ENCODE peak calls at places on chromosomes 4 and X, in four cellular contexts. One of them, this sample, is unnamed.

GRCh38 chr4:184845367-184846011 is 19.7 kb upstream of the ACSL1 start:
- DNase-seq in neural crest cell: no peak
- DNase-seq in CD8-positive, alpha-beta T cell: no peak
- DNase-seq in fibroblast of lung: peak
- DNase-seq in this sample: no peak

GRCh38 chrX:106302304-106302703 is 134.2 kb downstream of the PWWP3B start:
- DNase-seq in fibroblast of lung: no peak
- DNase-seq in CD8-positive, alpha-beta T cell: no peak
- DNase-seq in neural crest cell: no peak
- DNase-seq in this sample: no peak

GRCh38 chr4:124685851-124686250 is 26.7 kb downstream of the ANKRD50 start:
- DNase-seq in neural crest cell: no peak
- DNase-seq in CD8-positive, alpha-beta T cell: no peak
- DNase-seq in fibroblast of lung: no peak
- DNase-seq in this sample: no peak

GRCh38 chr4:7591409-7592063 is 156.8 kb upstream of the PSAPL1 start:
- DNase-seq in neural crest cell: no peak
- DNase-seq in fibroblast of lung: no peak
- DNase-seq in CD8-positive, alpha-beta T cell: no peak
- DNase-seq in this sample: no peak

GRCh38 chrX:37753384-37753783 is 26.5 kb upstream of the CYBB start:
- DNase-seq in neural crest cell: no peak
- DNase-seq in CD8-positive, alpha-beta T cell: no peak
- DNase-seq in fibroblast of lung: no peak
- DNase-seq in this sample: no peak

GRCh38 chr4:159069922-159070321 is 33.0 kb upstream of the RAPGEF2 start:
- DNase-seq in fibroblast of lung: peak
- DNase-seq in neural crest cell: no peak
- DNase-seq in CD8-positive, alpha-beta T cell: no peak
- DNase-seq in this sample: no peak

GRCh38 chr4:173821031-173821430 is 291.0 kb upstream of the HAND2 start:
- DNase-seq in fibroblast of lung: peak
- DNase-seq in CD8-positive, alpha-beta T cell: no peak
- DNase-seq in neural crest cell: no peak
- DNase-seq in this sample: no peak

GRCh38 chrX:107442914-107443527 is 6.4 kb upstream of the FRMPD3 start:
- DNase-seq in fibroblast of lung: no peak
- DNase-seq in neural crest cell: no peak
- DNase-seq in CD8-positive, alpha-beta T cell: no peak
- DNase-seq in this sample: no peak

GRCh38 chr4:146190393-146190910 is 14.9 kb downstream of the LSM6 start:
- DNase-seq in fibroblast of lung: no peak
- DNase-seq in CD8-positive, alpha-beta T cell: no peak
- DNase-seq in neural crest cell: no peak
- DNase-seq in this sample: no peak

GRCh38 chr4:7434141-7434765 is 477 bp downstream of the PSAPL1 start:
- DNase-seq in CD8-positive, alpha-beta T cell: no peak
- DNase-seq in neural crest cell: no peak
- DNase-seq in fibroblast of lung: no peak
- DNase-seq in this sample: no peak

GRCh38 chr4:102585329-102585728 is 84.2 kb downstream of the NFKB1 start:
- DNase-seq in CD8-positive, alpha-beta T cell: no peak
- DNase-seq in fibroblast of lung: no peak
- DNase-seq in neural crest cell: no peak
- DNase-seq in this sample: no peak

GRCh38 chr4:126748736-126749135 is 884.0 kb upstream of the INTU start:
- DNase-seq in neural crest cell: no peak
- DNase-seq in CD8-positive, alpha-beta T cell: no peak
- DNase-seq in fibroblast of lung: peak
- DNase-seq in this sample: no peak

GRCh38 chr4:124306352-124306751 is 406.2 kb downstream of the ANKRD50 start:
- DNase-seq in fibroblast of lung: no peak
- DNase-seq in neural crest cell: no peak
- DNase-seq in CD8-positive, alpha-beta T cell: no peak
- DNase-seq in this sample: no peak

GRCh38 chr4:78002260-78002659 is 54.9 kb upstream of the FRAS1 start:
- DNase-seq in fibroblast of lung: no peak
- DNase-seq in CD8-positive, alpha-beta T cell: no peak
- DNase-seq in neural crest cell: no peak
- DNase-seq in this sample: no peak

GRCh38 chrX:155326610-155327009 is 7.8 kb downstream of the CLIC2 start:
- DNase-seq in neural crest cell: no peak
- DNase-seq in fibroblast of lung: no peak
- DNase-seq in CD8-positive, alpha-beta T cell: no peak
- DNase-seq in this sample: no peak

GRCh38 chrX:7706032-7706431 is 136.9 kb upstream of the VCX start:
- DNase-seq in CD8-positive, alpha-beta T cell: no peak
- DNase-seq in fibroblast of lung: peak
- DNase-seq in neural crest cell: no peak
- DNase-seq in this sample: no peak
- TF ChIP-seq CTCF in CD8-positive, alpha-beta T cell: no peak
- TF ChIP-seq CTCF in fibroblast of lung: no peak
- TF ChIP-seq CTCF in neural crest cell: peak
- TF ChIP-seq CTCF in this sample: no peak

DNA sequence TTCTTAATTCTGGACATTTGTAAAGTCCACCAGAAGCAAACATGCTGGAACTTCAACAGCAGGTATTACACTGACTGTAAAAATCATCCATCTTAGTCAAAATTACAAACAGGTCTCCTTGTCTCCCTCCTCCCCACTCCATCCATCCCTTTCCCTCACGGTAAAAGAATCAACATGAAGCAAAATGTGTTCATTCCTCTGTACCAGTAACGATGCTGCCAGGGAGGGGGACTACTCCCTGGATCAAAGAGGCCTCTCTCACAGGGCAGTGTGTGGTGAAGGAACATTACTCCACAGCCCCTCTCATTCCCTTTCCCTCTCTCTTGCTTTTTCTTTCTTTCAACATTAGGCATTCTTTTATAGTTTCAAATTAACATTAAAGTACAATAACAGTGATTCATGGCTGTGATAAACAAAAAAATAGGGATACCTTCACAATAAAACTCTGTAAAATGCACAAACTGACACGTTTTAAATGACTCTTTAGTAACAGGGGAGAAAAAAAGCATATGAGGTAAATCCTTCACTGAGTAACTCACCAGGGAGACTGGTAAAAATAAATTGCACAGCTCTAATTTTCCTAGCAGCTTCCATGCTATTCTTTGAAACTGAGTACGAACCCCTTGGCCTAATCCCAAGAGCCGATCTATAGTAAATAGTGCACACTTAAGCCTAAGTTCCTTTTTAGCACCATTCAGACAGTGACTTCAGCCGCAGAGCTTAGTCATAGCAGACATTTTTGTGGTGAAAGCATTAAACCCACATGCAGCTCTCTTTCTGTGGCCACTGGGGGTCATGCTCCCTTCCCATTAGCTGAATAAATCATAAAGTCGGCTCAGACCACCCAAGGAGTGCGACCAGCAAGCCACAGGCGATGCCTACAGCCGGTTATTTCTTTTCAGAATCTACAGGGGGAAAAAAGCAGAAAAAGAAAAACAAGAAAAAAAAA is 215.6 kb upstream of the GYPA start:
- DNase-seq in CD8-positive, alpha-beta T cell: no peak
- DNase-seq in neural crest cell: peak
- DNase-seq in fibroblast of lung: peak
- DNase-seq in this sample: no peak
- TF ChIP-seq CTCF in CD8-positive, alpha-beta T cell: no peak
- TF ChIP-seq CTCF in neural crest cell: peak
- TF ChIP-seq CTCF in fibroblast of lung: no peak
- TF ChIP-seq CTCF in this sample: no peak

GRCh38 chrX:139936259-139936658 is 3.4 kb upstream of the ATP11C start:
- DNase-seq in CD8-positive, alpha-beta T cell: no peak
- DNase-seq in fibroblast of lung: no peak
- DNase-seq in neural crest cell: no peak
- DNase-seq in this sample: no peak
- TF ChIP-seq CTCF in CD8-positive, alpha-beta T cell: no peak
- TF ChIP-seq CTCF in fibroblast of lung: no peak
- TF ChIP-seq CTCF in neural crest cell: no peak
- TF ChIP-seq CTCF in this sample: no peak

DNA sequence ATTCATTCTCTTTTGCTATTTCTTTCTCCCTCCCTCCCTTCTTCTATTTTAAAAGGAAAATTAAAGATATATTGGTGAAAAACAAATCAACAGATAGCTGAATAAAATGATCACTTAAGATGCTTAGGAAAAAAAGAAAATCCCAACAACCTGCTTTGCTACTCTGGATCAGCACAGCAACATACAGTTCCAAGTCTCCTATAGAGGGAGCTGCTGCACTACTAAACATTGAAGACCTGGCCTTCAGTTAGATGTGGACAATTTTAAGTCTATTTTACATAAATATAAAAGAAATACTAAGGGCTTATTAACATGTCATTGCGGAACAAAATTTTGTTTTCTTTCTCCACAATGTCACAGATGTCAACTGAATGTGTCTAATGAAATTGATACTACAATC is 226.4 kb downstream of the MAGEB5 start:
- DNase-seq in CD8-positive, alpha-beta T cell: no peak
- DNase-seq in neural crest cell: no peak
- DNase-seq in fibroblast of lung: peak
- DNase-seq in this sample: no peak
- TF ChIP-seq CTCF in CD8-positive, alpha-beta T cell: no peak
- TF ChIP-seq CTCF in neural crest cell: peak
- TF ChIP-seq CTCF in fibroblast of lung: peak
- TF ChIP-seq CTCF in this sample: no peak

GRCh38 chr4:98928505-98929340 is at the start of gene EIF4E:
- DNase-seq in fibroblast of lung: peak
- DNase-seq in CD8-positive, alpha-beta T cell: peak
- DNase-seq in neural crest cell: peak
- DNase-seq in this sample: peak
- TF ChIP-seq CTCF in fibroblast of lung: no peak
- TF ChIP-seq CTCF in CD8-positive, alpha-beta T cell: peak
- TF ChIP-seq CTCF in neural crest cell: no peak
- TF ChIP-seq CTCF in this sample: peak

DNA sequence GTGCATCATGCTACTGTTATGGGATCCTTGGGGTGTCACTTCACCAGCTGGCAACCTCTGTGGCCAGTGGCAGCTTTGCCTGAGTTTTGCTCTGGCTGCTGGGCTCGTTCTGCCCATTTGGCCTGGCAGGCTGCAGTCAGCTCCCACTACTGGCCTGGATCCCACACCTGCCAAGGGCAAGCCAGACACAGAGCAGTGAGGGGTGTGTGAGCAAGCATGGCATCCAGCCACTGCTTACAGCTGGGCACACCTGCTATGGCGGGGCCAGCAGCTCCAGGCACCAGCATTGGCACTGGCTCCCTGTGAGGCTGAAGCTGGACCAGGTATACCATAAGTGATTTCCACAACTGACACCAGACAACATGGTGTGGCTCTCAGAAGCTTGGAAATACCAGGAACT is 183.4 kb downstream of the NPFFR2 start:
- DNase-seq in CD8-positive, alpha-beta T cell: no peak
- DNase-seq in neural crest cell: no peak
- DNase-seq in fibroblast of lung: no peak
- DNase-seq in this sample: no peak
- TF ChIP-seq CTCF in CD8-positive, alpha-beta T cell: no peak
- TF ChIP-seq CTCF in neural crest cell: no peak
- TF ChIP-seq CTCF in fibroblast of lung: no peak
- TF ChIP-seq CTCF in this sample: no peak

GRCh38 chrX:77733342-77733741 is 52.7 kb downstream of the ATRX start:
- DNase-seq in neural crest cell: no peak
- DNase-seq in fibroblast of lung: no peak
- DNase-seq in CD8-positive, alpha-beta T cell: no peak
- DNase-seq in this sample: no peak
- TF ChIP-seq CTCF in neural crest cell: no peak
- TF ChIP-seq CTCF in fibroblast of lung: no peak
- TF ChIP-seq CTCF in CD8-positive, alpha-beta T cell: no peak
- TF ChIP-seq CTCF in this sample: no peak

GRCh38 chrX:136608295-136608933 is 39.5 kb upstream of the CD40LG start:
- DNase-seq in fibroblast of lung: peak
- DNase-seq in neural crest cell: no peak
- DNase-seq in CD8-positive, alpha-beta T cell: peak
- DNase-seq in this sample: no peak
- TF ChIP-seq CTCF in fibroblast of lung: peak
- TF ChIP-seq CTCF in neural crest cell: peak
- TF ChIP-seq CTCF in CD8-positive, alpha-beta T cell: peak
- TF ChIP-seq CTCF in this sample: peak

DNA sequence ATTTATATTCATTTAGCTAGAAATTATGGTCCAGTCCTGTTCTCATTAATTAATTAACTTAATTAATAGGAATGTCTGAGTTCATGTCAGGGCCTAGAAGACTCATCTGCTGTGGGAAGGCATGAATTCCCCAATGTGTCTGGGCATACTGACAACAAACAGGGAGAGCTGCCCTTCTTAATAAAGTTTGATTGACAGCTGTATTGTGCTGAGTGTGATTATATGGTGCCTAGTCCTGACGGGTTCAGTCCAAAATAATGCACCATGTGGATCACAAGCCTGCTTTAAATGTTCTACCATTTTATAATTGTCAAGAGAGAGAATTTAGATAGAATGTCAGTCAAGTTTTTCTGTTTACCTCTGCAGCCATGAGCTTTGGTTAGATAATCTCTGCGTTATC is 34.6 kb downstream of the ANXA10 start:
- DNase-seq in neural crest cell: no peak
- DNase-seq in fibroblast of lung: no peak
- DNase-seq in CD8-positive, alpha-beta T cell: no peak
- DNase-seq in this sample: no peak
- TF ChIP-seq CTCF in neural crest cell: no peak
- TF ChIP-seq CTCF in fibroblast of lung: no peak
- TF ChIP-seq CTCF in CD8-positive, alpha-beta T cell: no peak
- TF ChIP-seq CTCF in this sample: no peak

GRCh38 chr4:1329408-1330371 is 17.3 kb upstream of the UVSSA start:
- DNase-seq in fibroblast of lung: peak
- DNase-seq in CD8-positive, alpha-beta T cell: no peak
- DNase-seq in neural crest cell: no peak
- DNase-seq in this sample: no peak

GRCh38 chr4:1325681-1326635 is 21.1 kb upstream of the UVSSA start:
- DNase-seq in neural crest cell: no peak
- DNase-seq in fibroblast of lung: no peak
- DNase-seq in CD8-positive, alpha-beta T cell: no peak
- DNase-seq in this sample: no peak

GRCh38 chr4:1328267-1329155 is 18.5 kb upstream of the UVSSA start:
- DNase-seq in fibroblast of lung: no peak
- DNase-seq in CD8-positive, alpha-beta T cell: no peak
- DNase-seq in neural crest cell: no peak
- DNase-seq in this sample: no peak

GRCh38 chr4:1326751-1327525 is 20.1 kb upstream of the UVSSA start:
- DNase-seq in neural crest cell: no peak
- DNase-seq in CD8-positive, alpha-beta T cell: no peak
- DNase-seq in fibroblast of lung: no peak
- DNase-seq in this sample: no peak

DNA sequence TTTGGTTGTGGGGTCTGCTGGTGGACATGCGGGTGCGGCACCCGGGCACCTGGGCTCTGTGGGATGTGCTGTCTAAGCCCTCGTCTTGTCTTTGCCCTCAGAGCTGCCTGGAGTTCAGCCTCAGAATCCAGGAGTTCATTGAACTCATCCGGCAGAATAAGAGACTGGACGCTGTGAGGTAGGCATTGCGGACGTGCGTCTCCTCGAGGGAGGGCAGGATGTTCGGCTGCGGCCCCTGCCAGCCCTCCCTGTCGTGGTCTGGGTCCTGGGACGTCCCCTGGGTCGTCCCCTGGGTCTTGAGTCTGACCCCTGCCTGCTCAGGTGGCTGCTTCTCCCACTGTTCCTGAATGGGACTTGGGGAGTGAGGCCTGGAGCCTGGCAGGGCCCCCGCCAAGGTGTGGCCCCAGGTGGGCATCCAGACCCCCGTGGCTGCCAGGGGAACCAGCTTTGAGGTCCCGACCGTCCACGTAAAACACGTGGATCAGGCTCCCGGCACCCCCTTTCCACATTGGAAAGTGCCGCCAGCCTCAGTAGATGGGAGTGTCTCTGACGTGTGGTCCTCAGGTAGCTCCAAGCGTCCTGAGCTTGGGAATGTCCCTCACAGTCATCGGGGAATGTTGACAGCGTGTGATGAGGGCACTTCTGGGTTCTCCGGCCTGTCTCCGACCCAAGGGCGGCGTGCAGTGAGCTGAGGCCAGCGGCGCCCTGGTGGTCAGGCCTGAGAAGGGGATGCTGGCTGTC is 19.3 kb upstream of the UVSSA start:
- DNase-seq in CD8-positive, alpha-beta T cell: no peak
- DNase-seq in fibroblast of lung: no peak
- DNase-seq in neural crest cell: no peak
- DNase-seq in this sample: no peak
- TF ChIP-seq CTCF in CD8-positive, alpha-beta T cell: no peak
- TF ChIP-seq CTCF in fibroblast of lung: no peak
- TF ChIP-seq CTCF in neural crest cell: no peak
- TF ChIP-seq CTCF in this sample: no peak